ENCODE peak calls at places on chromosomes 1 and 21, in nine cellular contexts. S is kidney epithelial cell; G is effector memory CD4-positive, alpha-beta T cell; Q is esophagus squamous epithelium; T is breast epithelium; H is activated CD8-positive, alpha-beta memory T cell treated with anti-CD3 and anti-CD28 coated beads for 48 hours; P is Ammon's horn; U is ACHN; Y is WTC11. A is an unnamed sample.

GRCh38 chr1:9294440-9294773 is 1.7 kb downstream of the SPSB1 start:
- DNase-seq in T (no peak), H (no peak), Y (no peak), P (no peak), S (no peak), G (no peak), U (peak), Q (no peak), A (peak)

GRCh38 chr1:40692429-40692905 is 963 bp downstream of the NFYC start:
- DNase-seq in Q (no peak), H (no peak), T (no peak), U (peak), S (no peak), Y (no peak), P (no peak), G (no peak), A (no peak)

GRCh38 chr1:97778718-97779117 is 142.1 kb downstream of the DPYD start:
- DNase-seq in T (no peak), P (no peak), G (no peak), S (no peak), H (no peak), Y (no peak), U (no peak), Q (no peak), A (no peak)

GRCh38 chr21:43355925-43356289 is 71.0 kb downstream of the SIK1 start:
- DNase-seq in T (no peak), S (no peak), Y (no peak), G (no peak), Q (no peak), H (no peak), P (no peak), U (no peak), A (peak)

GRCh38 chr1:50473513-50473912 is 50.3 kb upstream of the DMRTA2 start:
- DNase-seq in Y (no peak), P (no peak), U (no peak), Q (no peak), S (no peak), T (no peak), G (no peak), H (no peak), A (no peak)

GRCh38 chr1:145740269-145740668 is 21.0 kb downstream of the CD160 start:
- DNase-seq in P (no peak), Y (no peak), T (no peak), U (no peak), Q (no peak), G (no peak), H (no peak), S (no peak), A (no peak)

GRCh38 chr1:20376880-20377494 is 86.3 kb downstream of the VWA5B1 start:
- DNase-seq in T (no peak), Y (peak), S (no peak), U (peak), G (peak), H (peak), Q (no peak), P (peak), A (peak)

GRCh38 chr1:22044690-22045420 is 7.7 kb upstream of the CDC42 start:
- DNase-seq in Y (no peak), G (no peak), S (no peak), U (no peak), H (no peak), Q (no peak), T (no peak), P (no peak), A (no peak)

GRCh38 chr1:119475866-119476439 is 31.1 kb upstream of the HSD3B1 start:
- DNase-seq in U (peak), P (peak), Y (peak), S (peak), G (no peak), Q (no peak), H (no peak), T (peak), A (peak)

GRCh38 chr1:52007228-52008073 is 17.0 kb upstream of the RAB3B start:
- DNase-seq in H (no peak), P (no peak), T (no peak), Y (no peak), U (peak), S (no peak), G (no peak), Q (no peak), A (no peak)

GRCh38 chr1:110055493-110056283 is 14.8 kb downstream of the ALX3 start:
- DNase-seq in P (no peak), Y (no peak), H (no peak), U (peak), G (no peak), T (no peak), Q (no peak), S (no peak), A (no peak)

GRCh38 chr1:19260211-19261138 is 8.9 kb downstream of the MRTO4 start:
- DNase-seq in P (no peak), Y (no peak), S (no peak), Q (no peak), U (peak), G (no peak), H (no peak), T (no peak), A (no peak)

GRCh38 chr1:244406337-244406736 is 45.4 kb downstream of the ADSS2 start:
- DNase-seq in Y (no peak), H (no peak), U (no peak), Q (no peak), T (no peak), G (no peak), S (no peak), P (no peak), A (no peak)

GRCh38 chr21:35096959-35097358 is 47.9 kb upstream of the RUNX1 start:
- DNase-seq in T (no peak), H (no peak), G (no peak), Y (no peak), S (no peak), P (no peak), Q (no peak), U (no peak), A (no peak)

GRCh38 chr1:12810691-12811408 is 19.7 kb downstream of the PRAMEF1 start:
- DNase-seq in U (no peak), Y (no peak), S (peak), Q (no peak), T (no peak), H (no peak), G (no peak), P (no peak), A (no peak)

GRCh38 chr1:53091841-53092645 is 30.0 kb downstream of the PODN start:
- DNase-seq in S (no peak), G (no peak), Y (no peak), Q (no peak), U (no peak), T (no peak), P (peak), H (no peak), A (no peak)

GRCh38 chr1:185464788-185465187 is 147.7 kb upstream of the IVNS1ABP start:
- DNase-seq in H (no peak), S (no peak), Q (no peak), U (no peak), Y (no peak), G (no peak), P (no peak), T (no peak), A (no peak)

GRCh38 chr21:44006656-44007055 is 5.5 kb upstream of the TRAPPC10 start:
- DNase-seq in H (no peak), U (peak), G (no peak), P (no peak), S (no peak), Q (no peak), Y (no peak), T (no peak), A (no peak)

GRCh38 chr1:110049801-110050601 is 15.6 kb downstream of the STRIP1 start:
- DNase-seq in H (no peak), P (no peak), T (no peak), U (no peak), Y (no peak), Q (no peak), G (no peak), S (no peak), A (no peak)

GRCh38 chr21:41236361-41236973 is 68.5 kb downstream of the BACE2 start:
- DNase-seq in Y (no peak), Q (no peak), P (no peak), G (no peak), U (no peak), H (no peak), T (no peak), S (peak), A (no peak)

GRCh38 chr1:54391450-54392071 is 14.6 kb downstream of the SSBP3 start:
- DNase-seq in G (no peak), U (no peak), Q (no peak), T (no peak), H (no peak), S (no peak), Y (no peak), P (no peak), A (no peak)

GRCh38 chr1:236741757-236742156 is 53.3 kb upstream of the MTR start:
- DNase-seq in H (no peak), G (no peak), S (no peak), T (no peak), P (no peak), Q (no peak), Y (peak), U (no peak), A (no peak)

GRCh38 chr1:181485276-181486097 is 2.2 kb downstream of the CACNA1E start:
- DNase-seq in P (peak), S (no peak), G (no peak), H (no peak), U (peak), Y (peak), Q (no peak), T (no peak), A (no peak)

GRCh38 chr1:24888061-24888970 is 41.8 kb downstream of the RUNX3 start:
- DNase-seq in H (no peak), P (no peak), S (no peak), U (no peak), G (no peak), Q (no peak), Y (no peak), T (no peak), A (no peak)

GRCh38 chr1:199742547-199742946 is 285.0 kb upstream of the NR5A2 start:
- DNase-seq in S (peak), Y (no peak), Q (no peak), P (no peak), T (no peak), H (no peak), G (no peak), U (peak), A (no peak)

GRCh38 chr1:11169202-11169601 is 20.0 kb upstream of the ANGPTL7 start:
- DNase-seq in T (no peak), G (no peak), H (no peak), P (no peak), S (no peak), Y (no peak), U (no peak), Q (no peak), A (no peak)

GRCh38 chr1:244319283-244320132 is 132.2 kb downstream of the ADSS2 start:
- DNase-seq in U (no peak), G (peak), Y (no peak), Q (peak), H (no peak), P (peak), S (peak), T (no peak), A (peak)

GRCh38 chr1:111219466-111220286 is 7.8 kb upstream of the CHI3L2 start:
- DNase-seq in Q (no peak), G (no peak), T (no peak), P (peak), S (no peak), H (no peak), U (no peak), Y (no peak), A (peak)

GRCh38 chr1:153608742-153609584 is 4.0 kb downstream of the S100A16 start:
- DNase-seq in T (peak), S (peak), Y (peak), P (peak), H (no peak), U (no peak), G (no peak), Q (no peak), A (no peak)

GRCh38 chr1:161440312-161440894 is 64.9 kb upstream of the FCGR2A start:
- DNase-seq in S (no peak), U (peak), P (peak), Q (no peak), Y (peak), H (peak), G (no peak), T (no peak), A (peak)